ENCODE peak calls at places on chromosomes 7 and 10, in ten cellular contexts. K is choroid plexus epithelial cell; T is NCI-H2171; X is EH; Y is brain microvascular endothelial cell; D is stimulated activated CD4-positive, alpha-beta T cell treated with anti-CD3 and anti-CD28 coated beads, Interleukin-15, amount 100 ng/mL, for 1 hour; O is RCC 7860; N is kidney glomerular epithelial cell; F is left kidney; Q is posterior cingulate gyrus. M is an unnamed sample.

GRCh38 chr7:41817386-41817785 is 114.5 kb upstream of the INHBA start:
- DNase-seq in K (peak), T (no peak), X (peak), Y (peak), D (no peak), O (peak), N (no peak), F (no peak), Q (no peak), M (no peak)

GRCh38 chr7:142523821-142524460 is 225.3 kb upstream of the PRSS1 start:
- DNase-seq in K (peak), T (no peak), X (peak), Y (no peak), D (no peak), O (no peak), N (no peak), F (no peak), Q (no peak), M (no peak)

GRCh38 chr7:16420329-16420648 is 1.0 kb downstream of the CRPPA start:
- DNase-seq in K (no peak), T (no peak), X (no peak), Y (no peak), D (no peak), O (no peak), N (no peak), F (no peak), Q (no peak), M (no peak)

GRCh38 chr7:2734084-2734601 is 46.1 kb downstream of the AMZ1 start:
- DNase-seq in K (no peak), T (no peak), X (no peak), Y (no peak), D (no peak), O (no peak), N (no peak), F (no peak), Q (no peak), M (no peak)

GRCh38 chr7:157719705-157720655 is 383.2 kb downstream of the DNAJB6 start:
- DNase-seq in K (no peak), T (no peak), X (no peak), Y (no peak), D (no peak), O (no peak), N (no peak), F (no peak), Q (no peak), M (no peak)

GRCh38 chr7:128409435-128410091 is at the start of gene IMPDH1:
- DNase-seq in K (peak), T (peak), X (peak), Y (peak), D (peak), O (no peak), N (peak), F (peak), Q (peak), M (peak)

GRCh38 chr7:137695942-137696341 is 150.8 kb downstream of the DGKI start:
- DNase-seq in K (peak), T (no peak), X (no peak), Y (no peak), D (no peak), O (no peak), N (no peak), F (no peak), Q (no peak), M (no peak)

GRCh38 chr7:82044497-82045080 is 274.7 kb upstream of the HGF start:
- DNase-seq in K (peak), T (peak), X (peak), Y (peak), D (no peak), O (peak), N (peak), F (peak), Q (no peak), M (peak)

GRCh38 chr7:12637819-12638592 is 49.4 kb upstream of the ARL4A start:
- DNase-seq in K (no peak), T (peak), X (no peak), Y (no peak), D (no peak), O (no peak), N (no peak), F (peak), Q (no peak), M (peak)

GRCh38 chr10:46106410-46107255 is 60.6 kb upstream of the MSMB start:
- DNase-seq in K (peak), T (peak), X (peak), Y (peak), D (no peak), O (peak), N (peak), F (peak), Q (peak), M (peak)

M was measured in NCI-H1694 treated with DMSO at 0.1 percent for 48 hours.